ENCODE peak calls at places on chromosomes 13 and 19, in four cellular contexts. U is CD8-positive, alpha-beta memory T cell; K is psoas muscle; B is NT2/D1. C is an unnamed sample. For H3K27me3 and H3K9me3, the result is how much of the 10 kb centered on the place peaks cover.

GRCh38 chr13:29844441-29844840 is 6.0 kb downstream of the UBL3 start:
- DNase-seq in U (no peak), K (no peak), B (no peak), C (no peak)

GRCh38 chr13:86945596-86945995 is 725.6 kb upstream of the SLITRK5 start:
- DNase-seq in U (no peak), K (no peak), B (no peak), C (no peak)

GRCh38 chr19:45079063-45079910 is at the start of gene GEMIN7:
- DNase-seq in U (peak), K (peak), B (peak), C (no peak)

GRCh38 chr13:29859971-29860370 is 9.6 kb upstream of the UBL3 start:
- DNase-seq in U (no peak), K (no peak), B (no peak), C (no peak)

GRCh38 chr19:12833747-12834417 is 497 bp downstream of the RTBDN start:
- DNase-seq in U (peak), K (no peak), B (no peak), C (no peak)

GRCh38 chr19:51479531-51480331 is 1.4 kb downstream of the CEACAM18 start:
- DNase-seq in U (no peak), K (no peak), B (no peak), C (no peak)

GRCh38 chr19:13329766-13330165 is 176.5 kb downstream of the CACNA1A start:
- DNase-seq in U (no peak), K (no peak), B (no peak), C (no peak)

GRCh38 chr13:107807306-107808073 is 407.8 kb downstream of the LIG4 start:
- DNase-seq in U (no peak), K (no peak), B (no peak), C (no peak)

GRCh38 chr13:46062190-46062589 is 9.6 kb upstream of the ZC3H13 start:
- DNase-seq in U (no peak), K (no peak), B (no peak), C (no peak)

GRCh38 chr13:85223883-85224656 is 575.1 kb downstream of the SLITRK6 start:
- DNase-seq in U (no peak), K (no peak), B (no peak), C (no peak)

GRCh38 chr13:95452376-95452775 is 100.1 kb upstream of the CLDN10 start:
- DNase-seq in U (no peak), K (no peak), B (no peak), C (no peak)

GRCh38 chr13:43567608-43568007 is 219.2 kb downstream of the ENOX1 start:
- DNase-seq in U (no peak), K (no peak), B (no peak), C (no peak)

GRCh38 chr13:35994131-35994966 is 136.8 kb downstream of the DCLK1 start:
- DNase-seq in U (no peak), K (peak), B (no peak), C (no peak)

GRCh38 chr19:13172335-13173128 is 22.3 kb downstream of the IER2 start:
- DNase-seq in U (peak), K (peak), B (no peak), C (no peak)

GRCh38 chr13:52399708-52400107 is 6.3 kb downstream of the THSD1 start:
- DNase-seq in U (no peak), K (no peak), B (no peak), C (no peak)

GRCh38 chr13:112062047-112062618 is 4.8 kb upstream of the SOX1 start:
- DNase-seq in U (no peak), K (no peak), B (no peak), C (no peak)

GRCh38 chr13:75685239-75685697 is 49.1 kb downstream of the LMO7 start:
- DNase-seq in U (no peak), K (no peak), B (peak), C (no peak)

GRCh38 chr13:73714522-73714921 is 419.7 kb downstream of the KLF12 start:
- DNase-seq in U (no peak), K (no peak), B (no peak), C (no peak)

GRCh38 chr13:40480012-40480914 is 186.2 kb downstream of the FOXO1 start:
- DNase-seq in U (no peak), K (no peak), B (no peak), C (no peak)

DNA sequence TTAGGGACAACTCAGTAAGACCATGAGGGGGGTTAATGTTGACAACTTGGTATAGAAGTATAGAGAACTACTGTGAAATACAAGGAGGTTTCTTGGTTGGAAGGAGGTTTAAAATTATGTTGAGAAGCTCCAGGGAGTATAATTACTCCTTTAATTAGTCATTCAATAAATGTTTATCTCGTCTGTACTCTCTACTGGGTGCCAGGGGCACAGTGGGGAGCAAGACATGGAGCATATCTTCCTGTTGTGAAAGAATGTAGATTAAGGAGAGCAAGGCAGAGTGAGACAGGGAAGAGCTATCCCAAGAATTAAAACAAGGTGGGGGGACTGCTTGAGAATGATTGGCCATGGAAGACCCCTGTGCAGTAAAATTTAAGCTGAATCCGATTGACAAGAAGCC is 33.7 kb upstream of the TDRD3 start:
- DNase-seq in U (no peak), K (no peak), B (no peak), C (no peak)
- H3K4me3 ChIP-seq in U (no peak), K (no peak), B (no peak), C (no peak)

DNA sequence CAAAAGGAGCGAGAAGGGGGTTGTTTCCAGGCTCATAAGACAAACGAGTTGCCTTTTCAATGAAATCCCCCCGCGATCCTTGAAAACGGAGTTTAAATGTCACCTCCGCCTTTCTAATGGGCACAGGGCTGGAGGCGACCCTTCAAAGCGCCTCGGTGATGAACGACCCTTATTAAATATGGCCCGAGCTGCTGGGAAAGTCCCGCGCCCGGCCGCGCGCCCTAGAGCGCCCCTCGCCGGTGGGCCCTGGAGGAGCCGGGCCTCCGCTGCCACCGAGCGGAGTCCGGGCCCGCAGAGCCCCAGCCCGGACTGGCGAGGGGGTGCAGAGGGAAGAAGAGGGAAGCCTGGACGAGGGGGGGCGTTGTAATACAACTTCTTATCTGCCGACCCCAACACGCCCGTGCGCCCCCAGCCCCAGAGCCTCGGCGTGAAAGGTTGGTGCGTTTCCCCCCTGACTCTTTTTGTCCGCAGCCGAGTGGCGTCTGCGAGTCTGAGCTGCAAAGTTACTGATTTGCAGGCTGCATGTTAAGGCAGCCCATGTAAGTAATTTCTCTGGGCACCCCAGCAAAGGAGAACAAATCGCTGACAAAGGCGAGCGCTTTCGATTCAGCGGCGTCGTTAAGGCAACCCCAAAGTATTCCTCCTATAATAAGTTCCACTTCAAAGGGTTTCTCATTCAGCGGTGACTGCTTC is 11.9 kb downstream of the ZIC5 start:
- DNase-seq in U (no peak), K (no peak), B (no peak), C (no peak)
- H3K27me3 ChIP-seq in U (half or more), K (half or more), B (half or more), C (under half)

DNA sequence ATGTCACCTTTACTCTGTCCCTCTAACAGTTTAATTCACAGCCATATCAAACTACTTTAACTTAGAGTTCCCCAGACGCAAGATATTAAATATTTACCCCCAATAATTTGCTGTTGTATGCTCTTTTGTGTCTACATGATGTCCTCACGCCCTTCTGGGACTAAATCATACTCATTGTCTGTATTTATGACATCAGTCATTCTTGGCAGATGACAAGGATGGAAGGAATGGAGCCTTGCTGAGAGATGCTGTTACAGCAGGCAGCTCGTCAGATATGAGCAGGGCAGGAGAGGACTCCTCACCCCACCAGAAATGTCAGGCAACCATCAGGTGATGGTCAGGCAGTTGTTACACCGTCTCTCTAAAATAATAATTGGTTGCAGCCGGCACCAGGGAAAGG is 41.8 kb downstream of the CARD8 start:
- DNase-seq in U (no peak), K (no peak), B (no peak), C (no peak)
- H3K9me3 ChIP-seq in U (under half), K (under half), B (under half), C (under half)

DNA sequence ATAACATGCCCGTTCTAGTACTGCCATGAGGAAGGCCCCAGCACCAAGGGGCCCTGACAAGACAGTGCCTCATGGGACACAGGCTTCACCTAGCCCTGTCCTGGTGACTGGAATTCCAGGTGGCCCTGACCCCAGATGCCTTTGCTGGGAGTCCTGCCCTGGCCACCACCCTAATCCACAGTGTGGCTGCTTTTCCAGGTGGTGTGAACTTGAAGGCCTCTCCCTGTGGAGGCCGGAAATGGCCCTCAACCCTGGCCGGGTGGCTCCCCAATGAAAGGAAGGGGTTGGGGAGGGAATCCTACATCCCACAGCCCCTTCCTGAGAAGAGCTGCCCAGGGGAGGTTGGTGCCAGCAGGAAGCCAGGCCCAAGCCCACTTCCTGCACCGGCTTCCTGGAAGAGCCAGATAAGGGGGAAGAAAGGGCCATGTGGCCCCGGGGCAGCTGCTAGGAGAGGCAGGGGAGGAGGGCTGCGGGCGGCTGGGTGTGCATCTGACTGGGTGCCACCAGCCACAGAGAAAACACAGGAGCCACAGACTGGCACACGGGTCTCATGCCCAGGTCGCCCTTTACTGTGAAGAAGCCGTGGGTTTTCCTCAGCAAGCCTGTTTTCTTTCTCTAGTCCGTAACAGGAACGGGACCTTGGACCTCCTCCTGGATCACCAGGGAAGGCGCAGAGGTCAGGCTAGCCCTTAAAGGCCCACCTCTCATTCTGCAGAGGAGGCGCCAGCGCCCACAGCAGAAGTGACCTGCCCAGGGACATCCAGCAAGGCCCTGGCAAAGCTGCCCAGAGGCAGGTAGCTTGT is 4.7 kb downstream of the LSM4 start:
- DNase-seq in U (peak), K (no peak), B (no peak), C (no peak)
- H3K4me3 ChIP-seq in U (peak), K (no peak), B (no peak), C (no peak)

GRCh38 chr19:6586726-6587092 is 4.2 kb downstream of the CD70 start:
- DNase-seq in U (no peak), K (no peak), B (no peak), C (no peak)
- H3K27me3 ChIP-seq in U (under half), K (under half), B (half or more), C (under half)

GRCh38 chr19:23527797-23528196 is 132.5 kb upstream of the ZNF91 start:
- DNase-seq in U (no peak), K (no peak), B (no peak), C (no peak)

GRCh38 chr19:23528376-23528775 is 133.1 kb upstream of the ZNF91 start:
- DNase-seq in U (no peak), K (no peak), B (no peak), C (no peak)

GRCh38 chr19:23531976-23532375 is 136.7 kb upstream of the ZNF91 start:
- DNase-seq in U (no peak), K (no peak), B (no peak), C (no peak)

GRCh38 chr19:23526302-23526701 is 131.0 kb upstream of the ZNF91 start:
- DNase-seq in U (no peak), K (no peak), B (no peak), C (no peak)

DNA sequence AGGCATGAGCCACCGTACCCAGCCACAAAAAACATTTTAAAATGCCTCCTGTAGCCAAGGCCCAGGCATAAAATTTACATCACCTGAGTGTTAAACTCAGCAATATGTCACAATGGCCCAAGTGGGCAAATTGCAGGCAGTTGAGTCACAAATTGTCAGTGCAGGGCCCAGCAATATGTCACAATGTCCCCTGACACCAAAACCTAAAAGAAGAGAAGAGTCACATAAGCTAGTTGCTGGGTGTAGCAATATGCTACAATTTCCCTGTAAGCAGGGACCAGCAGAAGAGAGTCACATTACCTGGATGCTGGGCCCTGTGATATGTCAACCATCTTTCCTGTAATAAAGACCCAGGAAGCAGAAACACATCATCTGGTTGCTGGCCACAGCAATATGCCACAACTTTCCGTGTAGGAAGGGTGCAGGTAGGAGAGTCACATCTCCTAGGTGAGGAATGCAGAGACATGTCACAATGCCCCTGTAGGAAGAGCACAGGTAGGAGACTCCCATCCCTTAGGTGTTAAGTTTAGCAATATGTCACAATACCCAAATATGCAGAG is 136.0 kb upstream of the ZNF91 start:
- DNase-seq in U (no peak), K (no peak), B (no peak), C (no peak)
- H3K9me3 ChIP-seq in U (under half), K (under half), B (half or more), C (under half)

DNA sequence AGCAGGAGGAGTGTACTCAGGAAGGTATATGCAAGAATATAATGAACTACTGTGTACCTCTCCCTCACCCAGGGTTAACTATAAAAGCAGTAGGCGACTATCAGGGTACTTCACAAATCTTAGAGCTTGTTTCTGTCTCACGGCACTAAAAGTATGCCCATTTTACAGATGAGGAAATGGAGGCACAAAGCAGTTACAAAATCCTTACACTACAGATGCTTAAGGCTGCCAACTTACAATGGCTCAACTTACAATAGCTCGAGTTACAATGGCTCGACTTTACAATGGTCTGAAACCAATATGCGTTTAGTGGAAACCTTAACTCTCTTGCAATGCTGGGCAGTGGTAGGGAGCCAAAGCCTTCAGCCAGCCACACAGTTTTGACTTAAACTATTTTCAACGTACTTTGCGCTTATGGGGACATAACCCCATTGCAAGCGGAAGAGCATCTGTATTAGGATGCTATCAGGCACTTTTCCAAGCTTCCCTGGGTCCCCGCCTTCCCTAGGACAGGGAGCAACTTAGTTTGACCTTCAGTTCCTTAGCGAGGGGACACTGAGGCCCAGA is 4.1 kb downstream of the FCER2 start:
- DNase-seq in U (no peak), K (no peak), B (no peak), C (no peak)
- H3K4me3 ChIP-seq in U (no peak), K (no peak), B (no peak), C (no peak)